ENCODE peak calls at places on chromosomes 3 and 15, in five cellular contexts. X is COR-L47; S is ACHN; J is mesendoderm; O is activated CD8-positive, alpha-beta memory T cell treated with anti-CD3 and anti-CD28 coated beads for 48 hours. N is an unnamed sample.

GRCh38 chr3:106792716-106793115 is 584.5 kb upstream of the CCDC54 start:
- DNase-seq in S (no peak), O (no peak), X (no peak), J (no peak), N (no peak)

GRCh38 chr3:125024817-125025216 is 31.0 kb downstream of the HEG1 start:
- DNase-seq in O (no peak), S (no peak), X (no peak), J (no peak), N (peak)

GRCh38 chr3:121096968-121097367 is 189.0 kb downstream of the STXBP5L start:
- DNase-seq in J (peak), O (no peak), S (no peak), X (no peak), N (no peak)

GRCh38 chr3:167733961-167734497 is 663 bp downstream of the PDCD10 start:
- DNase-seq in S (no peak), J (no peak), O (no peak), X (no peak), N (no peak)

GRCh38 chr15:91942676-91943417 is 89.3 kb downstream of the SLCO3A1 start:
- DNase-seq in J (no peak), S (peak), O (no peak), X (peak), N (peak)

GRCh38 chr3:183583331-183584245 is 28.1 kb upstream of the KLHL6 start:
- DNase-seq in J (peak), O (no peak), X (no peak), S (no peak), N (no peak)

GRCh38 chr15:76932090-76932966 is 779 bp downstream of the RCN2 start:
- DNase-seq in S (no peak), X (no peak), J (peak), O (no peak), N (no peak)

GRCh38 chr15:32843211-32843907 is 125.6 kb downstream of the GREM1 start:
- DNase-seq in O (no peak), J (no peak), S (no peak), X (no peak), N (no peak)

GRCh38 chr3:39779511-39780230 is 29.7 kb upstream of the MYRIP start:
- DNase-seq in O (no peak), X (no peak), S (no peak), J (no peak), N (no peak)

GRCh38 chr15:48603922-48604321 is 41.6 kb downstream of the FBN1 start:
- DNase-seq in X (no peak), J (no peak), O (no peak), S (no peak), N (no peak)

GRCh38 chr15:95825198-95825597 is 505.3 kb upstream of the NR2F2 start:
- DNase-seq in X (no peak), J (no peak), S (no peak), O (no peak), N (no peak)

GRCh38 chr3:59451041-59451763 is 401.4 kb upstream of the CFAP20DC start:
- DNase-seq in O (no peak), X (no peak), S (no peak), J (peak), N (no peak)

GRCh38 chr3:120646771-120647449 is 35.1 kb downstream of the HGD start:
- DNase-seq in X (no peak), J (no peak), O (no peak), S (no peak), N (no peak)

GRCh38 chr3:56683122-56683817 is at the start of gene TASOR:
- DNase-seq in J (peak), X (peak), S (peak), O (peak), N (peak)

GRCh38 chr15:65092911-65093792 is 16.6 kb downstream of the KBTBD13 start:
- DNase-seq in O (no peak), S (no peak), X (no peak), J (no peak), N (no peak)

GRCh38 chr3:73512095-73512494 is 112.6 kb downstream of the PDZRN3 start:
- DNase-seq in O (no peak), X (no peak), J (no peak), S (no peak), N (no peak)

GRCh38 chr3:55416381-55416821 is 70.7 kb downstream of the WNT5A start:
- DNase-seq in J (no peak), X (peak), O (no peak), S (peak), N (peak)

GRCh38 chr3:12559520-12559919 is 2.6 kb downstream of the MKRN2 start:
- DNase-seq in X (no peak), S (no peak), O (no peak), J (no peak), N (no peak)

GRCh38 chr3:196569003-196569516 is 600 bp downstream of the FBXO45 start:
- DNase-seq in X (peak), O (no peak), S (peak), J (peak), N (peak)

GRCh38 chr3:194351080-194351672 is at the start of gene CPN2:
- DNase-seq in O (no peak), X (no peak), J (no peak), S (no peak), N (no peak)

GRCh38 chr3:152259480-152259879 is 9.2 kb upstream of the MBNL1 start:
- DNase-seq in S (no peak), O (no peak), J (no peak), X (no peak), N (no peak)

GRCh38 chr15:74808073-74808839 is 4.4 kb upstream of the LMAN1L start:
- DNase-seq in O (no peak), S (peak), J (no peak), X (no peak), N (no peak)

GRCh38 chr15:27842526-27842925 is 256.6 kb downstream of the OCA2 start:
- DNase-seq in X (no peak), S (no peak), O (no peak), J (no peak), N (no peak)

GRCh38 chr3:187973977-187974856 is 179.7 kb upstream of the LPP start:
- DNase-seq in X (no peak), O (no peak), S (no peak), J (no peak), N (no peak)

GRCh38 chr15:40150163-40150925 is 10.5 kb upstream of the BUB1B start:
- DNase-seq in O (no peak), S (peak), X (peak), J (no peak), N (peak)

GRCh38 chr3:44036850-44037249 is 204.8 kb upstream of the TOPAZ1 start:
- DNase-seq in X (no peak), S (no peak), O (no peak), J (no peak), N (no peak)

GRCh38 chr3:76206351-76206750 is 421.0 kb upstream of the ZNF717 start:
- DNase-seq in X (no peak), J (no peak), O (no peak), S (no peak), N (no peak)

GRCh38 chr15:70111203-70112017 is 13.7 kb upstream of the TLE3 start:
- DNase-seq in S (peak), X (peak), J (peak), O (no peak), N (peak)

GRCh38 chr15:68812596-68813548 is 7.8 kb downstream of the ANP32A start:
- DNase-seq in O (no peak), S (no peak), X (no peak), J (no peak), N (no peak)

GRCh38 chr3:4503050-4503449 is 9.9 kb downstream of the ITPR1 start:
- DNase-seq in S (no peak), J (no peak), X (no peak), O (no peak), N (no peak)

GRCh38 chr3:12135029-12135634 is 23.6 kb downstream of the TIMP4 start:
- DNase-seq in S (peak), J (peak), X (no peak), O (peak), N (peak)

GRCh38 chr15:60370804-60371700 is 26.7 kb downstream of the ANXA2 start:
- DNase-seq in J (no peak), S (peak), X (peak), O (no peak), N (peak)

GRCh38 chr3:139764936-139765335 is 87.2 kb upstream of the NMNAT3 start:
- DNase-seq in O (no peak), S (peak), X (no peak), J (no peak), N (no peak)

GRCh38 chr3:174331095-174331802 is 527.9 kb upstream of the NAALADL2 start:
- DNase-seq in J (no peak), X (no peak), O (no peak), S (no peak), N (no peak)

GRCh38 chr3:47310391-47310790 is 27.6 kb downstream of the KLHL18 start:
- DNase-seq in S (no peak), X (no peak), J (no peak), O (no peak), N (no peak)

GRCh38 chr3:127102587-127102986 is 90.3 kb upstream of the PRR23E start:
- DNase-seq in X (no peak), S (no peak), J (no peak), O (no peak), N (peak)

GRCh38 chr3:100759162-100759561 is 49.9 kb downstream of the TFG start:
- DNase-seq in O (no peak), S (no peak), J (no peak), X (no peak), N (no peak)

GRCh38 chr3:129560269-129560787 is 17.4 kb downstream of the H1-8 start:
- DNase-seq in S (no peak), O (no peak), J (no peak), X (no peak), N (no peak)